ENCODE peak calls at places on chromosomes 13 and 19, in ten cellular contexts. L, J, N, Y, A, E, I, G, F and M are unnamed samples.

GRCh38 chr19:2578911-2579677 is 103.2 kb downstream of the GADD45B start:
- DNase-seq in L (no peak), J (peak; percentile 89), N (peak; percentile 89), Y (peak; percentile 84), A (peak; percentile 56), E (peak; percentile 57), I (peak; percentile 93), G (no peak), F (no peak), M (peak; percentile 88)

GRCh38 chr13:24511019-24511823 is 1.4 kb downstream of the PARP4 start:
- DNase-seq in L (no peak), J (no peak), N (peak; percentile 91), Y (peak; percentile 45), A (peak; percentile 27), E (peak; percentile 56), I (peak; percentile 77), G (no peak), F (peak; percentile 63), M (peak; percentile 73)

GRCh38 chr13:75739244-75739868 is 103.2 kb downstream of the LMO7 start:
- DNase-seq in L (no peak), J (no peak), N (peak; percentile 35), Y (no peak), A (no peak), E (no peak), I (no peak), G (no peak), F (no peak), M (no peak)

GRCh38 chr19:4976412-4977298 is 7.7 kb downstream of the KDM4B start:
- DNase-seq in L (no peak), J (no peak), N (peak; percentile 98), Y (no peak), A (no peak), E (peak; percentile 22), I (peak; percentile 57), G (no peak), F (no peak), M (peak; percentile 56)

GRCh38 chr19:44807162-44807561 is 1.7 kb upstream of the BCAM start:
- DNase-seq in L (no peak), J (no peak), N (no peak), Y (no peak), A (no peak), E (no peak), I (peak; percentile 69), G (no peak), F (no peak), M (no peak)

GRCh38 chr19:13670846-13671245 is 93.5 kb upstream of the MRI1 start:
- DNase-seq in L (no peak), J (no peak), N (no peak), Y (peak; percentile 33), A (no peak), E (no peak), I (no peak), G (no peak), F (no peak), M (no peak)

GRCh38 chr13:34294483-34295129 is 476.7 kb downstream of the RFC3 start:
- DNase-seq in L (no peak), J (peak; percentile 2), N (no peak), Y (no peak), A (no peak), E (no peak), I (no peak), G (no peak), F (no peak), M (no peak)

GRCh38 chr19:45340899-45341453 is 426 bp downstream of the KLC3 start:
- DNase-seq in L (no peak), J (no peak), N (peak; percentile 8), Y (no peak), A (no peak), E (peak; percentile 8), I (peak; percentile 35), G (no peak), F (no peak), M (no peak)

GRCh38 chr13:47893527-47893926 is 107.5 kb downstream of the SUCLA2 start:
- DNase-seq in L (no peak), J (no peak), N (no peak), Y (no peak), A (no peak), E (no peak), I (no peak), G (no peak), F (no peak), M (no peak)

GRCh38 chr13:45792827-45793303 is 58.7 kb downstream of the SIAH3 start:
- DNase-seq in L (no peak), J (no peak), N (no peak), Y (no peak), A (no peak), E (no peak), I (no peak), G (no peak), F (no peak), M (no peak)

GRCh38 chr19:3801412-3802096 is 15.4 kb upstream of the MATK start:
- DNase-seq in L (no peak), J (peak; percentile 32), N (no peak), Y (no peak), A (peak; percentile 38), E (peak; percentile 63), I (no peak), G (no peak), F (no peak), M (no peak)

GRCh38 chr19:14890616-14891379 is 4.9 kb upstream of the OR7A17 start:
- DNase-seq in L (no peak), J (no peak), N (no peak), Y (no peak), A (no peak), E (no peak), I (no peak), G (no peak), F (no peak), M (no peak)

GRCh38 chr13:95698047-95698749 is 21.3 kb downstream of the DNAJC3 start:
- DNase-seq in L (no peak), J (no peak), N (peak; percentile 17), Y (no peak), A (no peak), E (no peak), I (no peak), G (no peak), F (peak; percentile 8), M (no peak)